ENCODE peak calls at places on chromosomes 16 and 17, in ten cellular contexts. O, T, Y, H, Q, I, S, J, Z and G are unnamed samples. For H3K4me1, the result is how much of the 10 kb centered on the place peaks cover.

GRCh38 chr16:20871935-20872815 is 28.0 kb downstream of the DCUN1D3 start:
- DNase-seq in O (no peak), J (no peak), S (no peak), T (no peak), I (no peak), Z (no peak), Y (no peak), Q (no peak), H (no peak), G (no peak)

GRCh38 chr17:21171309-21171922 is 42.5 kb downstream of the TMEM11 start:
- DNase-seq in Y (no peak), J (no peak), S (no peak), O (no peak), Q (no peak), Z (no peak), I (no peak), T (no peak), H (no peak), G (no peak)

GRCh38 chr17:339193-340061 is 13.2 kb downstream of the RPH3AL start:
- DNase-seq in Z (no peak), O (no peak), I (no peak), H (no peak), J (no peak), T (peak), S (no peak), Q (no peak), Y (peak), G (no peak)

GRCh38 chr16:68499011-68499410 is 40.1 kb upstream of the ZFP90 start:
- DNase-seq in T (no peak), Z (no peak), I (no peak), O (no peak), H (no peak), Q (no peak), Y (no peak), S (peak), J (no peak), G (no peak)

GRCh38 chr17:82935944-82936767 is 96.3 kb upstream of the ZNF750 start:
- DNase-seq in I (no peak), O (no peak), J (peak), Q (no peak), Y (peak), T (no peak), H (no peak), S (no peak), Z (peak), G (no peak)

GRCh38 chr17:17913695-17914332 is 58.4 kb downstream of the TOM1L2 start:
- DNase-seq in J (peak), Q (no peak), I (peak), T (peak), Z (peak), S (peak), Y (peak), H (peak), O (peak), G (no peak)

GRCh38 chr17:62059394-62059793 is 5.7 kb downstream of the MED13 start:
- DNase-seq in S (no peak), Q (no peak), J (no peak), Y (no peak), T (no peak), H (no peak), O (no peak), I (no peak), Z (no peak), G (no peak)

GRCh38 chr16:49663081-49664057 is 192.5 kb downstream of the ZNF423 start:
- DNase-seq in S (no peak), I (no peak), Q (no peak), J (peak), H (peak), T (no peak), Z (no peak), Y (no peak), O (no peak), G (peak)

GRCh38 chr17:78132086-78132676 is 1.6 kb downstream of the TMC8 start:
- DNase-seq in O (no peak), Q (peak), J (no peak), Y (no peak), Z (no peak), S (peak), H (peak), I (peak), T (peak), G (no peak)

GRCh38 chr16:90020260-90020837 is 1.1 kb upstream of the DBNDD1 start:
- DNase-seq in J (no peak), Y (no peak), Z (no peak), O (no peak), H (no peak), I (no peak), Q (no peak), S (no peak), T (peak), G (no peak)

GRCh38 chr17:44004077-44004760 is at the start of gene NAGS:
- DNase-seq in Q (no peak), I (no peak), Y (no peak), T (no peak), H (no peak), J (no peak), S (no peak), O (no peak), Z (peak), G (no peak)

GRCh38 chr17:81386646-81387234 is 8.5 kb upstream of the BAHCC1 start:
- DNase-seq in Z (no peak), I (no peak), Y (no peak), J (peak), H (peak), O (no peak), Q (no peak), T (peak), S (no peak), G (no peak)

GRCh38 chr17:73508057-73508930 is 136.0 kb downstream of the SDK2 start:
- DNase-seq in Y (no peak), I (no peak), H (no peak), Q (no peak), O (no peak), T (no peak), Z (no peak), J (no peak), S (no peak), G (no peak)

GRCh38 chr17:79183221-79184158 is 108.9 kb downstream of the ENGASE start:
- DNase-seq in H (no peak), J (no peak), S (no peak), I (no peak), Q (no peak), Z (no peak), T (no peak), Y (no peak), O (peak), G (no peak)

GRCh38 chr17:65294184-65294719 is 157.1 kb downstream of the RGS9 start:
- DNase-seq in S (peak), Y (peak), T (peak), I (peak), O (peak), Q (no peak), Z (peak), J (peak), H (peak), G (peak)

GRCh38 chr17:35774499-35774898 is 13.8 kb downstream of the C17orf50 start:
- DNase-seq in T (peak), S (no peak), Q (no peak), Z (no peak), Y (peak), J (peak), H (peak), O (no peak), I (peak), G (no peak)

GRCh38 chr16:74691093-74691855 is 9.4 kb downstream of the MLKL start:
- DNase-seq in Y (no peak), H (no peak), J (no peak), I (no peak), O (no peak), Z (no peak), Q (no peak), T (no peak), S (no peak), G (no peak)

GRCh38 chr17:2174471-2175293 is 119.8 kb downstream of the HIC1 start:
- DNase-seq in O (no peak), Z (no peak), S (no peak), J (peak), Q (no peak), I (peak), Y (peak), H (peak), T (peak), G (no peak)

GRCh38 chr17:56679148-56679766 is 85.8 kb downstream of the NOG start:
- DNase-seq in S (no peak), O (peak), Q (no peak), Z (no peak), T (no peak), H (no peak), J (no peak), I (no peak), Y (no peak), G (no peak)

GRCh38 chr16:70689970-70690905 is 4.4 kb upstream of the MTSS2 start:
- DNase-seq in Q (no peak), J (no peak), Z (peak), I (no peak), Y (no peak), T (no peak), O (no peak), H (peak), S (no peak), G (no peak)

GRCh38 chr17:45584092-45585036 is 93.8 kb upstream of the PLEKHM1 start:
- DNase-seq in Q (no peak), S (peak), H (peak), T (peak), J (peak), I (peak), Z (peak), Y (peak), O (peak), G (peak)

GRCh38 chr17:39069114-39069756 is 82.2 kb downstream of the PLXDC1 start:
- DNase-seq in I (peak), H (no peak), Z (no peak), O (peak), J (no peak), Y (no peak), T (peak), Q (no peak), S (no peak), G (no peak)

GRCh38 chr17:64736804-64737492 is 74.8 kb upstream of the SMURF2 start:
- DNase-seq in Q (no peak), S (no peak), Z (peak), T (peak), H (no peak), O (no peak), J (no peak), Y (no peak), I (peak), G (no peak)

GRCh38 chr17:48340916-48341315 is 89.1 kb downstream of the SKAP1 start:
- DNase-seq in T (no peak), S (no peak), Q (no peak), I (no peak), H (no peak), J (no peak), Y (no peak), O (no peak), Z (no peak), G (no peak)

GRCh38 chr17:59652119-59652518 is 32.4 kb downstream of the CLTC start:
- DNase-seq in I (no peak), Q (no peak), S (no peak), O (no peak), H (no peak), J (no peak), Y (no peak), Z (no peak), T (no peak), G (no peak)

GRCh38 chr16:20944861-20945390 is 44.4 kb downstream of the LYRM1 start:
- DNase-seq in I (no peak), J (no peak), H (no peak), Q (no peak), T (no peak), S (no peak), Z (no peak), O (no peak), Y (no peak), G (no peak)

GRCh38 chr17:64448665-64449512 is at the start of gene MILR1:
- DNase-seq in H (peak), S (peak), T (no peak), J (peak), Q (no peak), I (no peak), Y (peak), O (peak), Z (no peak), G (peak)

GRCh38 chr16:89476811-89477261 is 13.5 kb downstream of the ANKRD11 start:
- DNase-seq in O (no peak), H (no peak), S (no peak), T (no peak), Q (no peak), J (no peak), I (no peak), Y (no peak), Z (no peak), G (no peak)

GRCh38 chr16:55955845-55956244 is 80.7 kb upstream of the CES5A start:
- DNase-seq in H (peak), Q (no peak), Y (peak), I (no peak), S (no peak), J (no peak), T (peak), Z (no peak), O (no peak), G (no peak)

GRCh38 chr17:17382901-17383300 is 79.7 kb downstream of the NT5M start:
- DNase-seq in H (no peak), Q (no peak), I (no peak), Z (no peak), Y (no peak), O (no peak), T (no peak), J (no peak), S (no peak), G (no peak)

GRCh38 chr17:55219939-55220338 is 44.8 kb upstream of the HLF start:
- DNase-seq in H (no peak), Z (no peak), O (no peak), Q (no peak), S (no peak), T (no peak), J (no peak), I (no peak), Y (no peak), G (no peak)

GRCh38 chr17:60439501-60439900 is 17.2 kb downstream of the CHCT1 start:
- DNase-seq in T (no peak), J (no peak), Y (no peak), Q (no peak), H (no peak), S (no peak), O (no peak), Z (no peak), I (no peak), G (no peak)

GRCh38 chr17:64983708-64984107 is 64.4 kb upstream of the LRRC37A3 start:
- DNase-seq in J (no peak), I (no peak), Q (no peak), H (no peak), S (no peak), O (no peak), T (no peak), Z (no peak), Y (no peak), G (no peak)

GRCh38 chr16:48608452-48608851 is 1.5 kb downstream of the N4BP1 start:
- DNase-seq in T (no peak), Y (no peak), O (no peak), J (no peak), S (no peak), Q (no peak), I (no peak), Z (no peak), H (no peak), G (no peak)

GRCh38 chr16:48602357-48603014 is 7.5 kb downstream of the N4BP1 start:
- DNase-seq in O (no peak), Y (no peak), S (no peak), H (no peak), I (no peak), Q (no peak), T (no peak), Z (no peak), J (no peak), G (no peak)

GRCh38 chr16:48603647-48604376 is 6.2 kb downstream of the N4BP1 start:
- DNase-seq in T (no peak), S (no peak), J (no peak), O (no peak), Z (no peak), Y (no peak), Q (no peak), I (no peak), H (no peak), G (no peak)

GRCh38 chr16:48607056-48607825 is 2.7 kb downstream of the N4BP1 start:
- DNase-seq in Z (no peak), T (peak), H (no peak), Y (no peak), S (peak), J (no peak), I (peak), O (no peak), Q (no peak), G (no peak)

DNA sequence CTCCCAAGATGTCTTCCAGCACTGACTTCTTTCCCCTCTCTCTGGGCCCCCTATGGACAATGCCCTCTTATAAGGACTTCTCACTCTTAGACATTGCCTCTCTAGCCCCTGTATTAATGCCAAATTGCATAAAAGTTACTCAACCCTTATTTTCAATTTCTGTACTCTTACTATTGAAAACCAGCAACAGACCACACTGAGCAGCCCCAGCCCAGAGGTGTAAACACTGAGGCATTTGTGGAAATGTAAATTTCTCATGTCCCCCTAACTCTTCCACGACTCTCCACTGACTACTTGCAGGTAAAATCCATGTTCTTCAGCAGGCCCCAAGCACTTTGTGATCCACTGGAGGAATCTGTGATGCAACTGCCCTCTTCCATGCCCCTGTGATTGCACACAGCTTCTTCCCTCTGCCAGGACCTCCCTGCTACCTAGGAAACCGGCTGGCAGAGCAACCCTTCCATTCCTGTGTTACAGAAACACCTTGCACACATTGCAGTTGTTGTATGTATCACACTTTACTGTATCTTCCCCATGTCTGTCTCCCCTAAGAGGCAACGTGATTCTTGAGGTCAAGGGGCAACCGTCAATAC is 4.4 kb downstream of the N4BP1 start:
- DNase-seq in O (no peak), H (peak), Q (no peak), T (no peak), Y (no peak), S (no peak), Z (no peak), I (no peak), J (no peak), G (no peak)
- H3K4me1 ChIP-seq in O (under half), H (half or more), Q (half or more), T (half or more), Y (half or more), S (under half), Z (under half), I (under half), J (under half), G (half or more)

DNA sequence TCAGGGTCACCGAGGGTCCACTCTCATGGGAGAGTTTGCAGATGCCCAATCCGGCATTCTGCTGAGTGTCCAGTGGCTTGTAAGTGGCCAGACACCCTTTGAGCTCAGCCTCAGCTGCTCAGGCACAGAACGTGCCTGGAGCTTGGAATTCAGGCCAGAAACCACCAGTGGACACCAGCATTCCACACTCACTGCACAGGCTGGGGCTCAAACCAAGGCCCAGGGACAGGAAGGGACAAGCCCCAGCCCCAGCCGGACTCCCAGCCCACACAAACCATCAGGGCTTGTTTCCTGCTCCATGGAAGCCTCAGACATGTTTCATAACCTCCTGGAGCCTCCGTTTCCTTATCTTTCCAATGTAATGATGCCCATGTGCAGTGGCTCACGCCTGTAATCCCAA is 5.0 kb upstream of the NPRL3 start:
- DNase-seq in T (no peak), O (no peak), H (no peak), Y (no peak), S (no peak), I (no peak), Q (no peak), J (no peak), Z (no peak), G (no peak)
- TF ChIP-seq POLR2A in T (no peak), O (no peak), H (no peak), Y (no peak), S (no peak), I (no peak), Q (no peak), J (no peak), Z (no peak), G (no peak)

GRCh38 chr17:66522591-66523272 is 220.3 kb downstream of the PRKCA start:
- DNase-seq in Y (no peak), Q (no peak), T (no peak), O (no peak), H (no peak), Z (no peak), S (no peak), I (no peak), J (peak), G (no peak)
- H3K4me1 ChIP-seq in Y (half or more), Q (under half), T (under half), O (under half), H (under half), Z (under half), S (under half), I (under half), J (under half), G (under half)

GRCh38 chr17:40316571-40317344 is 7.8 kb downstream of the RARA start:
- DNase-seq in Y (peak), T (peak), H (peak), O (peak), I (peak), S (peak), J (peak), Z (peak), Q (no peak), G (no peak)
- TF ChIP-seq POLR2A in Y (peak), T (peak), H (peak), O (peak), I (no peak), S (peak), J (peak), Z (peak), Q (no peak), G (no peak)

GRCh38 chr16:11738742-11739544 is 3.7 kb downstream of the TXNDC11 start:
- DNase-seq in J (no peak), T (no peak), Y (no peak), S (no peak), Q (no peak), I (no peak), Z (no peak), O (no peak), H (no peak), G (no peak)
- H3K4me1 ChIP-seq in J (under half), T (half or more), Y (half or more), S (under half), Q (half or more), I (under half), Z (under half), O (under half), H (half or more), G (under half)

GRCh38 chr16:29007865-29008593 is 23.2 kb downstream of the LAT start:
- DNase-seq in J (no peak), H (no peak), T (no peak), Y (no peak), S (no peak), Q (no peak), Z (no peak), O (no peak), I (no peak), G (no peak)

GRCh38 chr16:29011851-29012250 is 27.0 kb downstream of the LAT start:
- DNase-seq in Y (no peak), J (no peak), T (no peak), I (no peak), Z (no peak), H (no peak), O (no peak), Q (no peak), S (no peak), G (no peak)

GRCh38 chr16:29009838-29010166 is 24.9 kb downstream of the LAT start:
- DNase-seq in O (no peak), H (no peak), I (no peak), S (no peak), Z (no peak), Q (no peak), J (no peak), T (no peak), Y (no peak), G (no peak)

GRCh38 chr16:29011112-29011511 is 26.3 kb downstream of the LAT start:
- DNase-seq in H (no peak), S (no peak), O (no peak), Z (no peak), I (no peak), J (no peak), T (no peak), Y (no peak), Q (no peak), G (no peak)

DNA sequence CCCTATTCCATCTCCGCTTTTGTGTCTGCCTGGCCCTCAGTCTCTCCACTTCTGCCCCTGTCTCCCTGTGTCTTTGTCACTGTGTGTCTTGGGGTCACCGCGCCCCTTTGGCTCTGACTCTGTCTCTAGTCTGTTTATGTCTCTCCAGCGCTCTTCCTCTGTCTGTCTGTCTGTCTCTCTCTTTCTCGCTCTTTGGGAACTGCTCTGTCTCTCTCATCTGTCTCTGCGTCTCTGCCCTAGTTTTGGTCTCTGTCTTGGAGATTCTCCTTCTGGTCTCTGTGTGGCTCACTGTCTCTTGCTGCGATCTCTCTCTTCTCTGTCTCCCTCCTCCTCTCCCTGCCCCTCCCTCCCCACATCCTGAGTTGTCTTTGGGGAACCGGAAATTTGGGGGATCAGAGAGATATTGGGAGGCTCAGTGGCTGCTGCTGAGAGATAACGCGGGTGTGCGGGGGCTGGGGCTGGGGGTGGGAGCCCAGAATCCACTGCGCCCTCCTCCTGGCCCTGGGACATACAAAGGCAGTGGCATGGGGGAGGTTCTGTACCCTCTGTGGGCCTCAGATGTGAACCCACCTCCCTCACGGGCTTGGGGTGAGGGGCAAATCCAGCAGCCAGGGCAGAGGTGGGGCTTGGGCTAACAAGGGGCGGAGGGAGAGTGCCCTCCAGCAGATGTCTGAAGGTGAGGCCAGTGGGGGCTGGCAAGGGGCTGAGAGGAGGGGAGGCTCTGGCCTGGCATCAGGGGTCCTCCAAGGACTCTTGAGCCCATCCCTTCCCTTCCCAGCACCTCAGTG is 24.4 kb downstream of the LAT start:
- DNase-seq in T (no peak), Y (no peak), O (no peak), I (no peak), Q (no peak), Z (no peak), J (no peak), H (no peak), S (no peak), G (no peak)
- TF ChIP-seq POLR2A in T (no peak), Y (no peak), O (no peak), I (no peak), Q (no peak), Z (no peak), J (no peak), H (no peak), S (no peak), G (no peak)